ENCODE peak calls at places on chromosome 11, in six cellular contexts. One of them, this sample, is unnamed.

GRCh38 chr11:96215094-96215782 is 127.8 kb downstream of the MAML2 start:
- DNase-seq in Panc1: no peak
- DNase-seq in CD4-positive, alpha-beta T cell: no peak
- DNase-seq in A549: peak; percentile 18
- DNase-seq in sigmoid colon: no peak
- DNase-seq in K562: no peak
- DNase-seq in this sample: no peak

GRCh38 chr11:62921201-62921572 is at the start of gene CHRM1:
- DNase-seq in A549: no peak
- DNase-seq in Panc1: no peak
- DNase-seq in sigmoid colon: no peak
- DNase-seq in K562: no peak
- DNase-seq in CD4-positive, alpha-beta T cell: no peak
- DNase-seq in this sample: no peak

GRCh38 chr11:3853935-3854659 is 1.4 kb upstream of the STIM1 start:
- DNase-seq in K562: no peak
- DNase-seq in A549: no peak
- DNase-seq in Panc1: no peak
- DNase-seq in sigmoid colon: peak; percentile 75
- DNase-seq in CD4-positive, alpha-beta T cell: peak; percentile 61
- DNase-seq in this sample: peak; percentile 74

GRCh38 chr11:121464352-121464946 is 11.7 kb upstream of the SORL1-AS1 start:
- DNase-seq in A549: peak; percentile 49
- DNase-seq in K562: no peak
- DNase-seq in CD4-positive, alpha-beta T cell: peak; percentile 65
- DNase-seq in Panc1: peak; percentile 80
- DNase-seq in sigmoid colon: peak; percentile 89
- DNase-seq in this sample: peak; percentile 80

GRCh38 chr11:45182902-45183301 is 36.5 kb downstream of the PRDM11 start:
- DNase-seq in CD4-positive, alpha-beta T cell: no peak
- DNase-seq in sigmoid colon: peak; percentile 65
- DNase-seq in K562: peak; percentile 20
- DNase-seq in Panc1: no peak
- DNase-seq in A549: peak; percentile 58
- DNase-seq in this sample: peak; percentile 53

GRCh38 chr11:94638902-94639373 is 71.8 kb downstream of the PIWIL4 start:
- DNase-seq in sigmoid colon: no peak
- DNase-seq in CD4-positive, alpha-beta T cell: no peak
- DNase-seq in K562: no peak
- DNase-seq in Panc1: no peak
- DNase-seq in A549: no peak
- DNase-seq in this sample: peak; percentile 47

GRCh38 chr11:46247664-46248063 is 29.8 kb upstream of the CREB3L1 start:
- DNase-seq in Panc1: no peak
- DNase-seq in A549: peak; percentile 81
- DNase-seq in CD4-positive, alpha-beta T cell: peak; percentile 34
- DNase-seq in K562: peak; percentile 35
- DNase-seq in sigmoid colon: no peak
- DNase-seq in this sample: peak; percentile 83

GRCh38 chr11:93537767-93538261 is 5.4 kb downstream of the SMCO4 start:
- DNase-seq in A549: no peak
- DNase-seq in K562: no peak
- DNase-seq in Panc1: no peak
- DNase-seq in sigmoid colon: no peak
- DNase-seq in CD4-positive, alpha-beta T cell: no peak
- DNase-seq in this sample: peak; percentile 33

GRCh38 chr11:17014774-17015638 is 792 bp upstream of the PLEKHA7 start:
- DNase-seq in sigmoid colon: peak; percentile 52
- DNase-seq in K562: peak; percentile 25
- DNase-seq in CD4-positive, alpha-beta T cell: no peak
- DNase-seq in A549: peak; percentile 89
- DNase-seq in Panc1: no peak
- DNase-seq in this sample: peak; percentile 89

GRCh38 chr11:304061-304506 is 3.5 kb upstream of the IFITM2 start:
- DNase-seq in CD4-positive, alpha-beta T cell: no peak
- DNase-seq in Panc1: no peak
- DNase-seq in K562: no peak
- DNase-seq in A549: no peak
- DNase-seq in sigmoid colon: no peak
- DNase-seq in this sample: no peak

GRCh38 chr11:102230911-102231310 is 86.4 kb upstream of the BIRC3 start:
- DNase-seq in A549: no peak
- DNase-seq in sigmoid colon: no peak
- DNase-seq in CD4-positive, alpha-beta T cell: no peak
- DNase-seq in K562: no peak
- DNase-seq in Panc1: no peak
- DNase-seq in this sample: no peak

GRCh38 chr11:58286249-58286648 is 18.2 kb upstream of the OR10W1 start:
- DNase-seq in CD4-positive, alpha-beta T cell: no peak
- DNase-seq in Panc1: peak; percentile 15
- DNase-seq in K562: no peak
- DNase-seq in A549: peak; percentile 47
- DNase-seq in sigmoid colon: no peak
- DNase-seq in this sample: peak; percentile 67
- TF ChIP-seq CTCF in CD4-positive, alpha-beta T cell: peak; percentile 23
- TF ChIP-seq CTCF in Panc1: peak; percentile 80
- TF ChIP-seq CTCF in K562: peak; percentile 33
- TF ChIP-seq CTCF in A549: peak; percentile 20
- TF ChIP-seq CTCF in sigmoid colon: no peak
- TF ChIP-seq CTCF in this sample: peak; percentile 88

GRCh38 chr11:32561835-32562234 is 21.8 kb upstream of the EIF3M start:
- DNase-seq in sigmoid colon: no peak
- DNase-seq in K562: no peak
- DNase-seq in Panc1: no peak
- DNase-seq in A549: no peak
- DNase-seq in CD4-positive, alpha-beta T cell: no peak
- DNase-seq in this sample: no peak
- TF ChIP-seq CTCF in sigmoid colon: no peak
- TF ChIP-seq CTCF in K562: no peak
- TF ChIP-seq CTCF in Panc1: peak; percentile 39
- TF ChIP-seq CTCF in A549: no peak
- TF ChIP-seq CTCF in CD4-positive, alpha-beta T cell: no peak
- TF ChIP-seq CTCF in this sample: no peak

GRCh38 chr11:73360743-73361369 is 15.3 kb upstream of the RELT start:
- DNase-seq in CD4-positive, alpha-beta T cell: no peak
- DNase-seq in sigmoid colon: no peak
- DNase-seq in Panc1: no peak
- DNase-seq in A549: no peak
- DNase-seq in K562: no peak
- DNase-seq in this sample: no peak
- TF ChIP-seq CTCF in CD4-positive, alpha-beta T cell: no peak
- TF ChIP-seq CTCF in sigmoid colon: no peak
- TF ChIP-seq CTCF in Panc1: no peak
- TF ChIP-seq CTCF in A549: no peak
- TF ChIP-seq CTCF in K562: no peak
- TF ChIP-seq CTCF in this sample: no peak

GRCh38 chr11:67050139-67050538 is 6.5 kb upstream of the RHOD start:
- DNase-seq in Panc1: no peak
- DNase-seq in CD4-positive, alpha-beta T cell: no peak
- DNase-seq in sigmoid colon: no peak
- DNase-seq in A549: no peak
- DNase-seq in K562: no peak
- DNase-seq in this sample: no peak
- TF ChIP-seq CTCF in Panc1: no peak
- TF ChIP-seq CTCF in CD4-positive, alpha-beta T cell: no peak
- TF ChIP-seq CTCF in sigmoid colon: no peak
- TF ChIP-seq CTCF in A549: no peak
- TF ChIP-seq CTCF in K562: peak; percentile 22
- TF ChIP-seq CTCF in this sample: no peak

DNA sequence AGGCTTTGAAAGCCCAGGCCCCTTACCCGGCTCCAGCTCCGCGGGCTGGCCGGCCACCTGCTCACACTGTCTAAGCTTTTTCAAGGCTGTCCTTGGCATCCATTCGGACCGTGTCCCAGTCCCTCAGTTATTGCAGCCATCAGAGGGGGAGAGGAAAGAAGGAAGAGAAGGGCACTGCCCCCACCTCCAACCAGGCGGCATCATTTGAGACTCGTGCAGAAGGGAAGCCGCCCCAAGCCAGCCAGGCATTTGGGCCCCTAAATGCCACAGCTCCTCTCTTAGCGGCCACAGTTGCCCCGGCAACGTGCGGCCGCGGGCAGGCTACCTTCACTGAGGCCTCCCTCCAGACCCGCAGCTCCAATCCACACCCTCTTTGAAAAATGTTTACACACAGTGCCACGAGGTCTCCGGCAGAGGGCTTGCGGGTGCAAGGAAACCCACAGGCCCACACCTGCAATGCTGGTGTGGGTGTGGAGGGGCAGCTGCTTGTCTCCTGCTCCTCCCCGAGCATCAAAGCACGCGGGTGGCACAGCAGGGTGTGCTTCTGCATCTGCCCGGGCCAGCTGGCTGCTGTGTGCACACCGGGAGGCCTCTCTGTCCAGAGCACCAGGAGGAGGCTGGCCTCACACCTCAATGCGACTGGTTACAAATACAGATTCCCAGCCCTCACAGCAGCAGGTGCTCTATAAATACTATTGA is 124.4 kb downstream of the CTTN start:
- DNase-seq in Panc1: no peak
- DNase-seq in sigmoid colon: no peak
- DNase-seq in K562: no peak
- DNase-seq in A549: no peak
- DNase-seq in CD4-positive, alpha-beta T cell: no peak
- DNase-seq in this sample: no peak
- TF ChIP-seq CTCF in Panc1: no peak
- TF ChIP-seq CTCF in sigmoid colon: no peak
- TF ChIP-seq CTCF in K562: peak; percentile 19
- TF ChIP-seq CTCF in A549: no peak
- TF ChIP-seq CTCF in CD4-positive, alpha-beta T cell: no peak
- TF ChIP-seq CTCF in this sample: no peak

GRCh38 chr11:128505449-128506058 is 81.8 kb downstream of the ETS1 start:
- DNase-seq in Panc1: no peak
- DNase-seq in sigmoid colon: no peak
- DNase-seq in CD4-positive, alpha-beta T cell: no peak
- DNase-seq in A549: no peak
- DNase-seq in K562: no peak
- DNase-seq in this sample: no peak

GRCh38 chr11:128502736-128503135 is 84.6 kb downstream of the ETS1 start:
- DNase-seq in K562: no peak
- DNase-seq in CD4-positive, alpha-beta T cell: no peak
- DNase-seq in A549: peak; percentile 46
- DNase-seq in sigmoid colon: no peak
- DNase-seq in Panc1: no peak
- DNase-seq in this sample: peak; percentile 93

GRCh38 chr11:128506384-128506783 is 81.0 kb downstream of the ETS1 start:
- DNase-seq in sigmoid colon: no peak
- DNase-seq in CD4-positive, alpha-beta T cell: no peak
- DNase-seq in Panc1: no peak
- DNase-seq in A549: no peak
- DNase-seq in K562: no peak
- DNase-seq in this sample: no peak

GRCh38 chr11:128503231-128503991 is 83.9 kb downstream of the ETS1 start:
- DNase-seq in Panc1: no peak
- DNase-seq in CD4-positive, alpha-beta T cell: no peak
- DNase-seq in sigmoid colon: no peak
- DNase-seq in A549: no peak
- DNase-seq in K562: no peak
- DNase-seq in this sample: peak; percentile 91

DNA sequence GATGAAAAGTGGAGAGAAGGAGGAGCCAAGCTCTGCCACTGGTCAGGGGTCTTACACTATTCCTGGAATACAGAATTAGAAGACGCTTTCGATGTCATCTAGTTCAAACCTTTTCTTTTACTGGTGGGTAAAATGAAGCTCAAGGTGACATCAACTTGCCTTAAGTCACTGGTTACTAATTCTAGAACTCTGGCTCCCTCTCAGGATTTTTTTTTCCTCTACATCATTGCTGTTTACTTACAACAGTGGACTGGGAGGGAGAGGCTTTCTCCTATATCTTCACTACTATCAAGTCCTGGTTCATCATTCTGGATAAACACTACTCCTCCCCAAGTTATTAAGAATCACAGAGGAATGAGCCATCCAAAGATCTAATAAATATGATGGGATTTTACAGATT is 82.9 kb downstream of the ETS1 start:
- DNase-seq in sigmoid colon: no peak
- DNase-seq in K562: no peak
- DNase-seq in Panc1: no peak
- DNase-seq in A549: no peak
- DNase-seq in CD4-positive, alpha-beta T cell: no peak
- DNase-seq in this sample: no peak
- TF ChIP-seq CTCF in sigmoid colon: no peak
- TF ChIP-seq CTCF in K562: no peak
- TF ChIP-seq CTCF in Panc1: peak; percentile 27
- TF ChIP-seq CTCF in A549: no peak
- TF ChIP-seq CTCF in CD4-positive, alpha-beta T cell: no peak
- TF ChIP-seq CTCF in this sample: no peak

DNA sequence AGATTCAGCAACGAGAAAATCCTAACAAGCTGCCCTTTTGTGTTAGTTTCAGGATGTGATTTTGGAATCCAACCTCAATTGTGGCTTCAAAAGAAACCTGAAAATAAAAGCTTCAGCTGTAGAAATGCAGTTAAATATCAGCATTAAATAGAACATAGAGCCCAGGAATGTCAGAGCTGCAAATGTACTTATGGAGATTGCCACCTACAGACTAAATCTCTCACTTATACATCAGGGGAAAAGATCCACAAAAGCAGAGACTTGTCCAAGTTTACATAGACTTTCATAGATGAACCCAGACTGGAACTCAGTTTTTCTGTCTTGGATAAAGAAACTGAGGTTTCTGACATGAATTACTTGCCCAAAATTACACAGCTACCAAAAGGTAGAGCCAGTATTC is 446.6 kb downstream of the DLG2 start:
- DNase-seq in Panc1: no peak
- DNase-seq in K562: no peak
- DNase-seq in A549: no peak
- DNase-seq in sigmoid colon: no peak
- DNase-seq in CD4-positive, alpha-beta T cell: no peak
- DNase-seq in this sample: no peak
- TF ChIP-seq CTCF in Panc1: no peak
- TF ChIP-seq CTCF in K562: no peak
- TF ChIP-seq CTCF in A549: peak; percentile 9
- TF ChIP-seq CTCF in sigmoid colon: no peak
- TF ChIP-seq CTCF in CD4-positive, alpha-beta T cell: no peak
- TF ChIP-seq CTCF in this sample: no peak

DNA sequence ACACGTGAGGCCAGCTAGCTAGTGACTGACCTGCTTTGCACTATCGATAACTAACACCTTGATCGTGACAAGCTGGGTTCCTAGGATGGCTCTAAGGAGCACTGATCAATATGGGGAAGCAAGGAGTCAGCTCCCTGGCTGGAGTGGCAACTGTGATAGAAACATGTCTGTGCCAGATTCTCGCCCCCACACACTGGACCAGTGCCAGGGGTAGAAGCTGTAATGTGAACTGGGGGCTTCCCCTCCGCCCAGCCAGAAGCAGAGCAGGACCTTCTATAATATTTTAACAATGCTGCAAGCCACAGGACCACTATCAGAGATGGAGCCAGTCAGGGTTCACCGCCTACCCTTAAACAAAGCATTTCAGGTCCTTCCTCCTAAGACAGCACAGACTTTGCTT is 96.5 kb downstream of the DSCAML1 start:
- DNase-seq in sigmoid colon: no peak
- DNase-seq in CD4-positive, alpha-beta T cell: no peak
- DNase-seq in A549: no peak
- DNase-seq in Panc1: no peak
- DNase-seq in K562: no peak
- DNase-seq in this sample: no peak
- TF ChIP-seq CTCF in sigmoid colon: no peak
- TF ChIP-seq CTCF in CD4-positive, alpha-beta T cell: no peak
- TF ChIP-seq CTCF in A549: no peak
- TF ChIP-seq CTCF in Panc1: no peak
- TF ChIP-seq CTCF in K562: no peak
- TF ChIP-seq CTCF in this sample: no peak

This sample was measured in epithelial cell of esophagus.